ENCODE peak calls at places on chromosome 11, in four cellular contexts. One of them, this sample, is unnamed.

GRCh38 chr11:17230867-17231851 is 23.4 kb upstream of the PIK3C2A start:
- DNase-seq in activated T-helper 1 cell treated with anti-CD3 and anti-CD28 coated beads, Interleukin-2, amount 50 U/mL, for 16 hours: no peak
- DNase-seq in RPMI8226: peak
- DNase-seq in upper lobe of right lung: no peak
- DNase-seq in this sample: no peak

GRCh38 chr11:62573006-62573591 is 592 bp downstream of the EEF1G start:
- DNase-seq in activated T-helper 1 cell treated with anti-CD3 and anti-CD28 coated beads, Interleukin-2, amount 50 U/mL, for 16 hours: no peak
- DNase-seq in RPMI8226: peak
- DNase-seq in upper lobe of right lung: peak
- DNase-seq in this sample: peak

GRCh38 chr11:113628912-113629311 is 77.2 kb downstream of the TMPRSS5 start:
- DNase-seq in activated T-helper 1 cell treated with anti-CD3 and anti-CD28 coated beads, Interleukin-2, amount 50 U/mL, for 16 hours: no peak
- DNase-seq in RPMI8226: no peak
- DNase-seq in upper lobe of right lung: no peak
- DNase-seq in this sample: no peak

GRCh38 chr11:69915501-69916250 is 96.5 kb upstream of the FGF3 start:
- DNase-seq in activated T-helper 1 cell treated with anti-CD3 and anti-CD28 coated beads, Interleukin-2, amount 50 U/mL, for 16 hours: no peak
- DNase-seq in RPMI8226: peak
- DNase-seq in upper lobe of right lung: peak
- DNase-seq in this sample: peak

GRCh38 chr11:3836903-3837302 is 3.9 kb downstream of the RHOG start:
- DNase-seq in activated T-helper 1 cell treated with anti-CD3 and anti-CD28 coated beads, Interleukin-2, amount 50 U/mL, for 16 hours: peak
- DNase-seq in RPMI8226: no peak
- DNase-seq in upper lobe of right lung: no peak
- DNase-seq in this sample: no peak

GRCh38 chr11:131723088-131723487 is 352.7 kb downstream of the NTM start:
- DNase-seq in activated T-helper 1 cell treated with anti-CD3 and anti-CD28 coated beads, Interleukin-2, amount 50 U/mL, for 16 hours: no peak
- DNase-seq in RPMI8226: no peak
- DNase-seq in upper lobe of right lung: no peak
- DNase-seq in this sample: no peak

GRCh38 chr11:2794947-2795346 is 90.6 kb downstream of the CDKN1C start:
- DNase-seq in activated T-helper 1 cell treated with anti-CD3 and anti-CD28 coated beads, Interleukin-2, amount 50 U/mL, for 16 hours: no peak
- DNase-seq in RPMI8226: no peak
- DNase-seq in upper lobe of right lung: peak
- DNase-seq in this sample: no peak

GRCh38 chr11:113578164-113578455 is 102.9 kb upstream of the DRD2 start:
- DNase-seq in activated T-helper 1 cell treated with anti-CD3 and anti-CD28 coated beads, Interleukin-2, amount 50 U/mL, for 16 hours: no peak
- DNase-seq in RPMI8226: no peak
- DNase-seq in upper lobe of right lung: no peak
- DNase-seq in this sample: no peak

This sample was measured in mesenchymal stem cell.